ENCODE peak calls at places on chromosomes 12 and 14, in six cellular contexts. O, D, L, V, A and N are unnamed samples.

GRCh38 chr14:90828642-90829487 is 12.6 kb upstream of the TTC7B start:
- DNase-seq in O (no peak), D (no peak), V (no peak), L (no peak), A (no peak), N (no peak)

GRCh38 chr12:95683418-95683817 is 107.1 kb downstream of the NTN4 start:
- DNase-seq in A (no peak), D (no peak), O (no peak), L (peak), V (no peak), N (no peak)

GRCh38 chr12:47705239-47705570 is 625 bp downstream of the RPAP3 start:
- DNase-seq in L (no peak), A (no peak), D (no peak), O (no peak), V (no peak), N (no peak)

GRCh38 chr14:98136420-98136819 is 1135.6 kb downstream of the BCL11B start:
- DNase-seq in D (no peak), L (no peak), V (no peak), A (no peak), O (no peak), N (no peak)

GRCh38 chr12:127257366-127257935 is 1009.5 kb upstream of the TMEM132C start:
- DNase-seq in V (no peak), D (no peak), O (no peak), A (no peak), L (no peak), N (no peak)

GRCh38 chr12:56932146-56932545 is 2.1 kb downstream of the SDR9C7 start:
- DNase-seq in O (no peak), D (no peak), A (no peak), V (no peak), L (no peak), N (no peak)

GRCh38 chr12:32265461-32265860 is 133.9 kb upstream of the FGD4 start:
- DNase-seq in O (no peak), L (no peak), D (no peak), A (no peak), V (no peak), N (no peak)

GRCh38 chr12:124792961-124793441 is 70.7 kb downstream of the SCARB1 start:
- DNase-seq in L (no peak), D (no peak), V (no peak), O (no peak), A (no peak), N (no peak)

GRCh38 chr12:65632131-65632855 is 192.0 kb upstream of the HMGA2 start:
- DNase-seq in D (no peak), A (no peak), V (no peak), O (no peak), L (no peak), N (no peak)

GRCh38 chr12:111645433-111645832 is 40.3 kb downstream of the BRAP start:
- DNase-seq in D (no peak), V (no peak), L (no peak), O (no peak), A (no peak), N (peak)

GRCh38 chr12:67520611-67521010 is 127.9 kb upstream of the DYRK2 start:
- DNase-seq in A (no peak), D (no peak), V (no peak), L (no peak), O (no peak), N (no peak)

GRCh38 chr12:65565601-65566560 is 258.4 kb upstream of the HMGA2 start:
- DNase-seq in V (peak), A (no peak), D (no peak), O (no peak), L (no peak), N (peak)

GRCh38 chr14:69337984-69338383 is 60.1 kb downstream of the ERH start:
- DNase-seq in A (no peak), V (no peak), O (no peak), D (no peak), L (no peak), N (no peak)

GRCh38 chr14:22143360-22143759 is 445.7 kb downstream of the DAD1 start:
- DNase-seq in A (no peak), O (no peak), V (no peak), L (no peak), D (no peak), N (no peak)

GRCh38 chr12:15638231-15638630 is 151.0 kb downstream of the EPS8 start:
- DNase-seq in O (no peak), D (no peak), L (no peak), V (no peak), A (no peak), N (no peak)

GRCh38 chr12:71755146-71755892 is 656 bp downstream of the RAB21 start:
- DNase-seq in O (no peak), D (no peak), V (peak), A (peak), L (peak), N (peak)

GRCh38 chr14:59313063-59314018 is 124.9 kb downstream of the DAAM1 start:
- DNase-seq in A (peak), V (no peak), O (no peak), D (no peak), L (no peak), N (no peak)

GRCh38 chr12:116319851-116320621 is 42.5 kb upstream of the MED13L start:
- DNase-seq in D (no peak), L (peak), A (no peak), V (no peak), O (no peak), N (peak)

GRCh38 chr12:65308601-65309071 is 30.2 kb downstream of the MSRB3 start:
- DNase-seq in A (no peak), V (no peak), D (no peak), O (no peak), L (no peak), N (no peak)

GRCh38 chr12:107632246-107632645 is 53.4 kb upstream of the PWP1 start:
- DNase-seq in O (no peak), L (no peak), V (no peak), A (peak), D (no peak), N (no peak)

GRCh38 chr12:40598073-40598472 is 94.2 kb upstream of the CNTN1 start:
- DNase-seq in V (no peak), L (no peak), A (no peak), O (no peak), D (no peak), N (no peak)

GRCh38 chr12:49537709-49538601 is 875 bp upstream of the KCNH3 start:
- DNase-seq in D (no peak), A (no peak), O (no peak), L (peak), V (no peak), N (no peak)

GRCh38 chr12:115199831-115200230 is 515.9 kb upstream of the TBX3 start:
- DNase-seq in A (no peak), L (no peak), O (no peak), V (no peak), D (no peak), N (no peak)

GRCh38 chr14:33702293-33702692 is 248.6 kb downstream of the EGLN3 start:
- DNase-seq in A (no peak), O (no peak), L (no peak), V (no peak), D (no peak), N (no peak)

GRCh38 chr14:55074662-55075061 is 23.2 kb downstream of the MAPK1IP1L start:
- DNase-seq in A (no peak), L (no peak), D (no peak), O (no peak), V (no peak), N (peak)

GRCh38 chr12:105674871-105675699 is 344.6 kb downstream of the C12orf75 start:
- DNase-seq in O (no peak), L (no peak), A (no peak), V (no peak), D (no peak), N (no peak)

GRCh38 chr14:20631023-20631820 is 10.3 kb downstream of the OR6S1 start:
- DNase-seq in V (peak), O (no peak), L (no peak), A (peak), D (no peak), N (no peak)

GRCh38 chr14:105989746-105990302 is 463.4 kb downstream of the TMEM121 start:
- DNase-seq in D (no peak), O (no peak), L (no peak), A (no peak), V (no peak), N (no peak)

GRCh38 chr12:54859502-54859901 is 5.2 kb downstream of the MUCL1 start:
- DNase-seq in L (no peak), V (no peak), O (no peak), A (no peak), D (no peak), N (no peak)

GRCh38 chr12:116299064-116299463 is 21.6 kb upstream of the MED13L start:
- DNase-seq in A (no peak), V (no peak), L (no peak), O (no peak), D (no peak), N (no peak)

GRCh38 chr14:79965896-79966295 is 245.4 kb downstream of the DIO2 start:
- DNase-seq in A (no peak), V (no peak), L (no peak), D (no peak), O (no peak), N (no peak)

GRCh38 chr12:30996752-30997151 is 70.2 kb downstream of the TSPAN11 start:
- DNase-seq in A (no peak), V (no peak), O (no peak), D (no peak), L (no peak), N (no peak)

GRCh38 chr14:95495538-95496025 is 20.9 kb downstream of the SYNE3 start:
- DNase-seq in O (no peak), L (no peak), A (no peak), V (no peak), D (no peak), N (no peak)

GRCh38 chr12:388547-389137 is 478 bp downstream of the KDM5A start:
- DNase-seq in A (no peak), L (no peak), O (no peak), V (no peak), D (no peak), N (no peak)

GRCh38 chr12:48031135-48031960 is 27.1 kb upstream of the COL2A1 start:
- DNase-seq in A (no peak), L (no peak), D (no peak), O (no peak), V (no peak), N (no peak)

DNA sequence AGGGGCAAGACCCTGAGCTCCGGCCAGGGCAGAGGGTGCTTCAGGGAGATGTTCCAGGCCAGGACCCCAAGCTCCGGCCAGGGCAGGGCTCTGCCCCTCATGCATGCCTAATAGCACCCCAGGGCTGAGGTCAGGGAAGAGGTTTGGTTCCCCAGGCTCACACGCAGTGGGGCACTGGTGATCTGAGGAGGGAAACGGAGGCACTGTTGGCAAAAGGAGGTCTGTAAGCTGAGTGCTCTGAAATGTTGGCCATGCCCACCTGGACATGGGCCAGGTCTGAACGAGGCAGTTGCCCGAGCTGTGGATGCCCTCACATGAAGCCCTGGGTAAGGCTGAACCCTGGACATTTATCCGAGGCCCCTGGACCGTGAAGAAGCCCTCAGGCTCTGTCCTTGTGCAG is 66.6 kb downstream of the ADGRD1 start:
- DNase-seq in L (no peak), A (no peak), V (no peak), D (no peak), O (no peak), N (no peak)
- TF ChIP-seq JUND in L (no peak), A (no peak), V (no peak), D (no peak), O (no peak), N (no peak)

GRCh38 chr14:100688598-100689499 is 37.8 kb upstream of the DLK1 start:
- DNase-seq in O (no peak), V (no peak), L (no peak), A (no peak), D (peak), N (no peak)
- TF ChIP-seq JUND in O (peak), V (peak), L (peak), A (no peak), D (no peak), N (no peak)

GRCh38 chr14:74551903-74552371 is 58.4 kb downstream of the ISCA2 start:
- DNase-seq in O (no peak), D (no peak), L (no peak), V (no peak), A (no peak), N (no peak)

GRCh38 chr14:74552623-74553022 is 59.1 kb downstream of the ISCA2 start:
- DNase-seq in V (no peak), O (no peak), D (no peak), A (no peak), L (peak), N (no peak)

GRCh38 chr14:74555476-74556050 is 56.5 kb downstream of the LTBP2 start:
- DNase-seq in L (no peak), A (no peak), D (no peak), V (no peak), O (no peak), N (no peak)

GRCh38 chr14:74557691-74558090 is 54.3 kb downstream of the LTBP2 start:
- DNase-seq in L (no peak), A (no peak), D (no peak), O (no peak), V (no peak), N (no peak)

DNA sequence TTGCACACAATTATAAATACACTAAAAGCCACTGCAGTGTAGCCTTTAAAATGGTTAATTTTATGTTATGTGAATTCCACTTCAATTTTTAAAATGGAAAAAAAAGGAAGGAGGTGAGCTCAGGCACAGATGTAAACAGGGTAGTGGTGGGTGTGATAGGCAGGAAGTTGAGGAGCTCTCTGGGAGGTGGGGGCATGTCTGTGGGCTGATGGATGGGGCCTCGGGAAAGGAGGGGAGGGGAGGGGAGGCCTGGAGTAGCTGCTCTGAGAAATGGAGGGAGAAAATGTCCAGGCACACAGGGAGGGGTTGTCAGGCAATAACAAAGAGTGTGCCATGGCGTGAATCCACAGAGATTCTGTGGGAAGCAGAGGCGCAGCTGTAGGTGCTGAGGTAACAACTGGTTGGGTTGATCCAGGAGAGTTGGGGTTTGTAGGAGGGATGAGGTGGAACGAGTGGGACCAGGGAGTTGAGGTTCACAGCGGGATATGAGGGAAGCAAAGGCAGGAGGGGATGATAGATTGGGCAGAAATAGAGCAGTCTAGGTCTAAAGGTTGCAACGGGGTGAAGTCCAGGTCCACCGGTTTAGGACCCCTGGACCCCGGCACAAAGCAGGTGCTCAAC is 57.2 kb downstream of the LTBP2 start:
- DNase-seq in L (no peak), O (no peak), A (no peak), D (no peak), V (no peak), N (no peak)
- TF ChIP-seq JUND in L (no peak), O (no peak), A (no peak), D (no peak), V (no peak), N (no peak)

GRCh38 chr14:53807580-53807979 is 149.0 kb downstream of the BMP4 start:
- DNase-seq in V (no peak), O (no peak), D (no peak), L (no peak), A (peak), N (no peak)

GRCh38 chr14:53808042-53808441 is 148.6 kb downstream of the BMP4 start:
- DNase-seq in D (no peak), A (no peak), L (no peak), O (no peak), V (no peak), N (no peak)

GRCh38 chr14:53810221-53810620 is 146.4 kb downstream of the BMP4 start:
- DNase-seq in D (no peak), O (no peak), L (no peak), V (no peak), A (no peak), N (no peak)

DNA sequence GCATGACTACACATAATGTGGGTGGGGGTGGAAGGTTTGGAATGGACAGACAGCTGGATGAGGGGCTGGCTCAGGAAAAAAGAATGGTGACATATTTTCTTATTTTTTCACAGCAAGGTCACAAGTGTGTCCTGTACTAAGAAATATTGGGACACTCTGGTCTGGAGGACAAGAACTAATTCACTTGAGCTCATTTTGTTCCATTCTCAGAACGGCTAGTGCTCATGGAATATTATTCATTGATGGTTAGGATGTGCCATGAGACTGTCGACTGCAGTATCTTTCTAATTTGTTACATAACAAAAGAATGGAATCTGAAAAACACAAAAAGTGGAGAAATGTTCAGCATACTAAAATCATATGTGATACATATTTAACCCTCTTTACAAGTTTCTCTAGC is 149.5 kb downstream of the BMP4 start:
- DNase-seq in D (no peak), A (no peak), L (no peak), O (no peak), V (no peak), N (no peak)
- TF ChIP-seq JUND in D (no peak), A (no peak), L (no peak), O (no peak), V (no peak), N (no peak)

DNA sequence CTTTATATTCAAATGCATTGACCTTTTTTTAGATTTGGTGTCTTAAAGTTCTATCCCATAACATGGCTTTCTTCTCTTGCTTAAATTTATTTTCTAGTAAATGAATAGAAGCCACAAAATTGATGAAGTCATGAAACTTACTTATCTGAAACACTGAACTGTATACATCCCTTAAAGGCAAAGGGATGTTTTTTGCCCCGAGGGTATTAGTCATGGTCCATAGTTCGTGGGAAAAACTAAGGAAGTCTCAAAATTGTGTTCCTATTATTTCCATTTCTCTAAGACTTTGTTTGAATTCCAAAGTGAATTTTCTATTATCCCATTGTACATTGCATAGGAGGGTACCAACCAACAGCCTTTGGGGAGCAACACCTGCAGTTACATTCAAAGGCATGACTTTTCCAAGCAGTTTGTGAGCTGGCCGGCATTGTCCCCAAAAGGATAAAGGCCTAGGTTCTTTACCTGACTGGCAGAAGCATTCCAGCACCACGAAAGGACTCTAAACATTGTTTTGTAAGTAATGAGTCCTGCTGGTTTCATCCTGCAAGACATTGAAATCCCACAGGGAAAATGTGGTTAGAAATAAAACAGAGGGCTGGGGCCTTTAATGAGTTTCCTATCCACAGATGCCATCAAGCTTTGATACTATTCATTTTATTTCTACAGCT is 473.5 kb downstream of the PRKD1 start:
- DNase-seq in A (no peak), L (no peak), D (no peak), V (no peak), O (no peak), N (no peak)
- TF ChIP-seq JUND in A (no peak), L (no peak), D (no peak), V (no peak), O (no peak), N (no peak)